ENCODE peak calls at places on chromosome 14, in nine cellular contexts. C is pancreas, Y is thoracic aorta, Z is stomach, A is testis, B is tibial artery, I is SJCRH30, L is right atrium auricular region, P is OCI-LY7. S is an unnamed sample.

GRCh38 chr14:105060751-105061427 is 4.3 kb downstream of the GPR132 start:
- DNase-seq in C (no peak), Y (no peak), Z (peak), A (no peak), B (no peak), I (peak), L (no peak), P (peak), S (no peak)

GRCh38 chr14:22598099-22598895 is at the start of gene ABHD4:
- DNase-seq in C (peak), Y (peak), Z (peak), A (peak), B (peak), I (peak), L (peak), P (peak), S (peak)

GRCh38 chr14:21101802-21102413 is 1.0 kb downstream of the TMEM253 start:
- DNase-seq in C (no peak), Y (no peak), Z (no peak), A (no peak), B (no peak), I (no peak), L (no peak), P (no peak), S (no peak)

GRCh38 chr14:52948836-52949235 is 2.0 kb downstream of the FERMT2 start:
- DNase-seq in C (no peak), Y (no peak), Z (no peak), A (no peak), B (no peak), I (no peak), L (no peak), P (no peak), S (no peak)

GRCh38 chr14:100955201-100955600 is 51.7 kb upstream of the RTL1 start:
- DNase-seq in C (no peak), Y (no peak), Z (no peak), A (no peak), B (no peak), I (no peak), L (no peak), P (no peak), S (no peak)

GRCh38 chr14:63204407-63205280 is at the start of gene RHOJ:
- DNase-seq in C (no peak), Y (no peak), Z (no peak), A (peak), B (no peak), I (peak), L (no peak), P (no peak), S (no peak)

GRCh38 chr14:99462211-99462610 is 18.4 kb downstream of the SETD3 start:
- DNase-seq in C (no peak), Y (no peak), Z (no peak), A (no peak), B (no peak), I (no peak), L (no peak), P (no peak), S (no peak)

GRCh38 chr14:105468621-105469241 is 5.9 kb upstream of the CRIP2 start:
- DNase-seq in C (no peak), Y (no peak), Z (peak), A (no peak), B (peak), I (no peak), L (no peak), P (no peak), S (no peak)

GRCh38 chr14:31194661-31195060 is 12.9 kb downstream of the HECTD1 start:
- DNase-seq in C (no peak), Y (no peak), Z (no peak), A (no peak), B (no peak), I (no peak), L (no peak), P (no peak), S (no peak)

GRCh38 chr14:37623552-37623951 is 28.1 kb downstream of the TTC6 start:
- DNase-seq in C (no peak), Y (no peak), Z (no peak), A (no peak), B (no peak), I (no peak), L (no peak), P (no peak), S (no peak)

GRCh38 chr14:19975291-19975690 is at the start of gene OR4K15:
- DNase-seq in C (no peak), Y (no peak), Z (no peak), A (no peak), B (no peak), I (no peak), L (no peak), P (no peak), S (no peak)

GRCh38 chr14:62632771-62633170 is 412.5 kb downstream of the KCNH5 start:
- DNase-seq in C (no peak), Y (no peak), Z (no peak), A (no peak), B (no peak), I (no peak), L (no peak), P (no peak), S (no peak)

GRCh38 chr14:53528114-53528513 is 375.0 kb upstream of the DDHD1 start:
- DNase-seq in C (no peak), Y (no peak), Z (no peak), A (no peak), B (no peak), I (no peak), L (no peak), P (no peak), S (no peak)

GRCh38 chr14:105857816-105858675 is 331.7 kb downstream of the TMEM121 start:
- DNase-seq in C (no peak), Y (no peak), Z (no peak), A (peak), B (no peak), I (no peak), L (no peak), P (peak), S (no peak)

GRCh38 chr14:76926521-76927251 is 100.5 kb downstream of the LRRC74A start:
- DNase-seq in C (no peak), Y (no peak), Z (no peak), A (peak), B (peak), I (peak), L (peak), P (peak), S (peak)

GRCh38 chr14:44162197-44162596 is 344.9 kb downstream of the FSCB start:
- DNase-seq in C (no peak), Y (no peak), Z (no peak), A (peak), B (no peak), I (no peak), L (no peak), P (peak), S (no peak)

GRCh38 chr14:96126339-96126770 is 78.3 kb upstream of the BDKRB2 start:
- DNase-seq in C (no peak), Y (no peak), Z (no peak), A (no peak), B (no peak), I (no peak), L (no peak), P (no peak), S (no peak)

GRCh38 chr14:90421621-90422020 is 24.8 kb downstream of the CALM1 start:
- DNase-seq in C (no peak), Y (no peak), Z (no peak), A (no peak), B (no peak), I (no peak), L (no peak), P (no peak), S (no peak)

DNA sequence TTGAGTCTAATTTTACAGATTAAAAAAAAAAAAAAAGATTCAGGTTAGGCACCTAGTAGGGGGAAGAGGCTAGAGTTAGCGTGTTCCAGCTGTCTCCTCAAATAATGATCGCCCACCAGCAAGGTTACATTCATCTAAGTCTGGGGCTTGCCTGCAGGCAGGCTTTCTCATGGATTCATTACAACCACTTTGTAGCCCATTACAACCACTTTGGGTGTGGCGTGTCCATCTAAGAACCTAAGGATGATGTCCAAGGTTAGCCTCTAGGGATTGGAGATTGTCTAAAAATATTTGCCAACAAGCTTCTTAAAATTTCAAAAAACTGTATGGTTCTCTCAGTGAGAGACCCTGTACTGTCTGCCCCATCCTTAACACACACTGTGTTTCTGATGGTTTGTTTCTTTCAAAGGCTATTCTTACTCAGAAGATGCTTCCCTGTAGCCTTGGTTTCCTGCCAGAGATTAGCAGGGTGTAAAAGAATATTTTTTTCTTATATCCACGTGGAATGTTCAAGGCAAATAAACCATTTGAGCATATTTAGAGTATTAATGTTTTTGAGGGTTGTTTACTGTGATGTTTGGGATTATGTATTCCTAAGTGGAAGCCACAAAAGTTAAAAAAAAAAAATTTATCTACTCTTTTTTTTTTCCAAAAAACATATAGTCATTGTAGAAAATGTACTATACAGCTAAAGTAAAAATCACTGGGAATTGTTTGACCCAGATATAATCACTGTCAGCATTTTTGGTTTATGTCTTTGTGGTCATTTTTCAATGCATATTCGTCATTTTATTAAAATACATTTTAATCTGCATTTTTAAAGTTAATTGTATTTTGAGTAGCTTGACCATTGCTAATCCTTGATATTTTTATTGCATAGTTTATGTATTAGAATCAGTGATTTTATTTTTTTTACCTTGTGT is 1.7 kb downstream of the DYNC1H1 start:
- DNase-seq in C (no peak), Y (no peak), Z (no peak), A (no peak), B (peak), I (peak), L (no peak), P (peak), S (no peak)
- H3K27ac ChIP-seq in C (peak), Y (peak), Z (no peak), A (peak), B (peak), I (peak), L (peak), P (peak), S (no peak)

GRCh38 chr14:59342516-59343484 is 122.4 kb downstream of the GPR135 start:
- DNase-seq in C (peak), Y (no peak), Z (no peak), A (no peak), B (no peak), I (no peak), L (no peak), P (no peak), S (no peak)

GRCh38 chr14:59343585-59343984 is 121.6 kb downstream of the GPR135 start:
- DNase-seq in C (no peak), Y (no peak), Z (no peak), A (no peak), B (no peak), I (no peak), L (no peak), P (no peak), S (no peak)

GRCh38 chr14:59339526-59339925 is 125.7 kb downstream of the GPR135 start:
- DNase-seq in C (no peak), Y (no peak), Z (no peak), A (no peak), B (no peak), I (no peak), L (no peak), P (no peak), S (no peak)

GRCh38 chr14:59344711-59345455 is 120.3 kb downstream of the GPR135 start:
- DNase-seq in C (no peak), Y (no peak), Z (no peak), A (no peak), B (no peak), I (no peak), L (no peak), P (no peak), S (no peak)

GRCh38 chr14:59342108-59342507 is 123.1 kb downstream of the GPR135 start:
- DNase-seq in C (no peak), Y (no peak), Z (no peak), A (no peak), B (no peak), I (no peak), L (no peak), P (no peak), S (no peak)
- H3K27ac ChIP-seq in C (no peak), Y (peak), Z (no peak), A (no peak), B (peak), I (no peak), L (peak), P (no peak), S (peak)

DNA sequence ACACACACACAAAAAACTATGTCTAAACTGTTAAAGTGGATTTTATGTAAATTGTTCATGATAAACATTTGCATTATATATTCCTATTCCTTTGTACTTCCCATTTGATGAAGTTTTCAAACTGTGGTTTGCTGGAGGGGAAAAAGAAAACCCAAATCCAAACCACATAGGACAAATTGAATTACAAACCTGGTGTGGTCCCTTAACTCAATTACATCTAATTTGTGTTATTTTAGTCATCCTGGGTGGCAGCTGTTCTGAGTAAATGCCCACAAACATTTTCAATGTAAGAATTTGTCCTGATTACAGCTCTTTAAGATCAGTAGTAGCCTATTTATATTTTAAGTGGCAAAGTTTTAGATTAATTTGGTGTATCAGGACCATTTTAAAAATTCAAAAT is 153.8 kb downstream of the RAD51B start:
- DNase-seq in C (no peak), Y (no peak), Z (no peak), A (no peak), B (no peak), I (peak), L (no peak), P (no peak), S (no peak)
- H3K27ac ChIP-seq in C (no peak), Y (no peak), Z (no peak), A (no peak), B (no peak), I (peak), L (no peak), P (no peak), S (no peak)

GRCh38 chr14:102768223-102769048 is 8.8 kb upstream of the TRAF3 start:
- DNase-seq in C (no peak), Y (no peak), Z (no peak), A (no peak), B (no peak), I (no peak), L (no peak), P (peak), S (no peak)
- H3K27ac ChIP-seq in C (no peak), Y (no peak), Z (no peak), A (no peak), B (no peak), I (no peak), L (no peak), P (no peak), S (peak)

GRCh38 chr14:93007225-93007997 is 84.5 kb downstream of the CHGA start:
- DNase-seq in C (no peak), Y (peak), Z (peak), A (no peak), B (peak), I (no peak), L (peak), P (peak), S (no peak)
- H3K27ac ChIP-seq in C (peak), Y (no peak), Z (no peak), A (peak), B (peak), I (peak), L (peak), P (no peak), S (peak)

GRCh38 chr14:69667938-69668336 is 56.5 kb downstream of the SUSD6 start:
- DNase-seq in C (no peak), Y (no peak), Z (no peak), A (no peak), B (no peak), I (no peak), L (no peak), P (peak), S (no peak)
- H3K27ac ChIP-seq in C (no peak), Y (peak), Z (no peak), A (no peak), B (peak), I (no peak), L (peak), P (peak), S (no peak)

GRCh38 chr14:85622106-85622505 is 92.2 kb downstream of the FLRT2 start:
- DNase-seq in C (no peak), Y (no peak), Z (no peak), A (no peak), B (no peak), I (no peak), L (no peak), P (no peak), S (no peak)

GRCh38 chr14:85620937-85621336 is 91.0 kb downstream of the FLRT2 start:
- DNase-seq in C (no peak), Y (no peak), Z (no peak), A (no peak), B (no peak), I (no peak), L (no peak), P (no peak), S (no peak)

GRCh38 chr14:85618978-85619377 is 89.0 kb downstream of the FLRT2 start:
- DNase-seq in C (no peak), Y (no peak), Z (no peak), A (no peak), B (no peak), I (no peak), L (no peak), P (no peak), S (no peak)

GRCh38 chr14:85619866-85620265 is 89.9 kb downstream of the FLRT2 start:
- DNase-seq in C (no peak), Y (no peak), Z (no peak), A (no peak), B (no peak), I (no peak), L (no peak), P (no peak), S (no peak)

DNA sequence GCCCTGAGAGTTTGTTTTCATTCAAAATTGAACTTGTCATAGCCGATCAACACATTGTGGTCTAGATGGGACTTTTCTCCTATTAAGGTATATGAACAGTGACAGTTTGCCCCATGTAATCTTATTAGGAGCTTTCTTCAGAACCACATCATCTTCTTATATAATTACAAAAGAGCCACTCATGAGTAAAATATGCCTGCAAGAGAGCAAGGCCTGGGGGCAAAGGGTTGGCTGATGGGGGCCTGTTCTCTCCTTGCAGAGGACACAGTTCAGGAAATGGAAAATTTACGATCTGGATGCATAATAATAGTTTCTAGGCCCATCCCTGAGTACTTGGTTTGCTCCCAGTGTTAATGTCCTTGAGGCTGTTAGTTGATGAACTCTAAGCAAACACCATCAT is 87.9 kb downstream of the FLRT2 start:
- DNase-seq in C (no peak), Y (no peak), Z (no peak), A (no peak), B (no peak), I (no peak), L (no peak), P (no peak), S (no peak)
- H3K27ac ChIP-seq in C (no peak), Y (no peak), Z (no peak), A (no peak), B (no peak), I (no peak), L (no peak), P (no peak), S (no peak)

DNA sequence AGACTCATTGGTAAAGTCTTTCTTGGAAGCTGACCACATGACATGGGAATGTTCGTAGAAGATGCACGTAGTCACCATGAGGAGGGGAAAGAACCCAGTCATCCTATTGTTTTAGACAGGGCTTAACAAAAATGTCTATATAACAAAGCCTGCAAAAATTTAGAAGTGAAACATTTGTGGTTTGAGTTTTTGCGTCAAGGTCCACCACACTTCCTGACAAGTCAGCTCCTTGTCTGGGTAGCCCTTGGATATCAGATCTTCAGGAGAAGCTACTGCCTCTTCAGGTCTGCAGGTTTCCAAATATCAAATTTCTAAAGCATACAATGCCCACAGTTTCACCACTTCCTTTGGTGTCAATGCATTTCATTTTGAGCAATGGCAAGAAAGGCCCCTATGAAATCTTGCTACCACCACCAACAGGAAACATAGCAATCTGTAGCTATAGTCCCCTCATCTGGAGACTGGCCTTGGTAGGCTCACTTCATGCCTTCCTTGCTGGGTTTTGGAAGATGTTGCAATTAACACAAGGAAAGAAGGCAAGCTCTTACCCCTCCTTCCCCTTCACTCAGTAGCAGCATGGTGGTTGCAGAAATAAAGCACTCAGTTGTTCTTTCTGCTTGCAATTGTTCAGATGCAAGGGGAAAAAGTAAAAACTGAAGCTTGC is 235.2 kb downstream of the PCNX1 start:
- DNase-seq in C (no peak), Y (no peak), Z (no peak), A (no peak), B (no peak), I (no peak), L (no peak), P (peak), S (no peak)
- H3K27ac ChIP-seq in C (no peak), Y (no peak), Z (no peak), A (no peak), B (no peak), I (no peak), L (no peak), P (peak), S (no peak)

DNA sequence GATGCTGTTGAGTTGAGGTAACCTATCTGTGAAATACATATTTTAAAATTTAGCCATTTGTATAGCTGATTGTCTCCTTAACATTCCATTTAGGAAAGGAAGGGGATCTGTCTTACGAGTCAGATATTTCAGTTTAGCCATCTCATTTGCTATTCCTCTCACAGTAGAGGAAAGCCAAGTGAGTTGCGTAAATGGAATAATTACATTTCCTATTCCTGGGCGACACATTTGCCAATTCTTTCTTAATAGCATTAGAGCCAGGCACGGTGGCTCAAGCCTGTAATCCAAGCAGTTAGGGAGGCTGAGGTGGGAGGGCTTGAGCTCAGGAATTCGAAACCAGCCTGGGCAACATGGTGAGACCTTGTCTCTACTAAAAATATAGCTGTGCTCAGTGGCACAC is 116.3 kb downstream of the TMX1 start:
- DNase-seq in C (no peak), Y (no peak), Z (no peak), A (no peak), B (no peak), I (no peak), L (no peak), P (no peak), S (no peak)
- H3K27ac ChIP-seq in C (no peak), Y (no peak), Z (no peak), A (no peak), B (no peak), I (no peak), L (no peak), P (no peak), S (no peak)